ENCODE peak calls at places on chromosomes 1 and 21, in six cellular contexts. A is AG04449, O is GM06990, I is ovary, T is anterior cingulate cortex, X is AG10803. D is an unnamed sample.

GRCh38 chr1:110674337-110675059 is at the start of gene KCNA3:
- DNase-seq in A (no peak), O (peak; percentile 67), I (peak; percentile 76), T (no peak), X (no peak), D (no peak)

GRCh38 chr1:164092603-164093353 is 466.2 kb upstream of the PBX1 start:
- DNase-seq in A (no peak), O (no peak), I (no peak), T (no peak), X (no peak), D (no peak)

GRCh38 chr1:200038645-200038986 is 11.1 kb downstream of the NR5A2 start:
- DNase-seq in A (no peak), O (no peak), I (no peak), T (no peak), X (no peak), D (no peak)

GRCh38 chr1:203117611-203118575 is 9.6 kb upstream of the ADORA1 start:
- DNase-seq in A (no peak), O (peak; percentile 41), I (peak; percentile 78), T (no peak), X (peak; percentile 48), D (no peak)

GRCh38 chr1:159790237-159790917 is 9.6 kb downstream of the DUSP23 start:
- DNase-seq in A (no peak), O (no peak), I (no peak), T (no peak), X (peak; percentile 15), D (no peak)

GRCh38 chr1:228454238-228454637 is 32.9 kb upstream of the RNF187 start:
- DNase-seq in A (no peak), O (no peak), I (no peak), T (no peak), X (no peak), D (no peak)

GRCh38 chr21:44800971-44801467 is 601 bp downstream of the UBE2G2 start:
- DNase-seq in A (no peak), O (no peak), I (no peak), T (no peak), X (peak; percentile 32), D (no peak)

GRCh38 chr1:55669308-55669707 is 454.1 kb upstream of the USP24 start:
- DNase-seq in A (no peak), O (no peak), I (no peak), T (no peak), X (peak; percentile 88), D (peak; percentile 37)

GRCh38 chr21:27953328-27954045 is 986.6 kb upstream of the ADAMTS5 start:
- DNase-seq in A (no peak), O (no peak), I (no peak), T (no peak), X (peak; percentile 3), D (no peak)

GRCh38 chr1:17280436-17280835 is 27.6 kb upstream of the PADI4 start:
- DNase-seq in A (no peak), O (no peak), I (no peak), T (no peak), X (no peak), D (no peak)

GRCh38 chr1:156815307-156815826 is 1.3 kb downstream of the SH2D2A start:
- DNase-seq in A (no peak), O (no peak), I (no peak), T (no peak), X (peak; percentile 75), D (peak; percentile 74)

GRCh38 chr1:31509124-31510072 is 66.9 kb upstream of the TINAGL1 start:
- DNase-seq in A (no peak), O (peak; percentile 34), I (no peak), T (no peak), X (no peak), D (no peak)

GRCh38 chr1:231731262-231731661 is 104.7 kb downstream of the DISC1 start:
- DNase-seq in A (no peak), O (no peak), I (no peak), T (no peak), X (no peak), D (no peak)

GRCh38 chr1:201645956-201646355 is 107.0 kb downstream of the NAV1 start:
- DNase-seq in A (no peak), O (no peak), I (no peak), T (no peak), X (peak; percentile 72), D (no peak)

GRCh38 chr21:19489930-19490329 is 1086.3 kb upstream of the TMPRSS15 start:
- DNase-seq in A (no peak), O (no peak), I (no peak), T (no peak), X (no peak), D (no peak)

GRCh38 chr1:85947223-85947622 is 209.3 kb downstream of the COL24A1 start:
- DNase-seq in A (no peak), O (no peak), I (no peak), T (no peak), X (no peak), D (no peak)

D was measured in AG09309.